ENCODE peak calls at places on chromosome 19, in four cellular contexts. Q, A, E and B are unnamed samples.

GRCh38 chr19:1807695-1808394 is 4.2 kb downstream of the ATP8B3 start:
- DNase-seq in A (no peak), E (no peak), Q (no peak), B (no peak)

GRCh38 chr19:35991731-35992450 is 3.1 kb upstream of the SDHAF1 start:
- DNase-seq in A (no peak), E (no peak), Q (no peak), B (no peak)

GRCh38 chr19:36604656-36605100 is 435 bp upstream of the ZNF382 start:
- DNase-seq in E (peak), A (no peak), Q (peak), B (peak)

GRCh38 chr19:49403404-49404187 is 15.5 kb downstream of the KASH5 start:
- DNase-seq in A (no peak), E (no peak), Q (no peak), B (no peak)

GRCh38 chr19:42850981-42851717 is 28.4 kb downstream of the PSG1 start:
- DNase-seq in E (no peak), Q (no peak), A (no peak), B (no peak)

GRCh38 chr19:35037716-35038622 is 3.6 kb upstream of the HPN start:
- DNase-seq in A (no peak), Q (peak), E (no peak), B (peak)

GRCh38 chr19:3370214-3370720 is 3.9 kb downstream of the NFIC start:
- DNase-seq in A (no peak), Q (no peak), E (no peak), B (no peak)

GRCh38 chr19:17061691-17062090 is 13.6 kb downstream of the HAUS8 start:
- DNase-seq in A (no peak), Q (no peak), E (no peak), B (no peak)

GRCh38 chr19:30391554-30392551 is 19.7 kb downstream of the ZNF536 start:
- DNase-seq in Q (no peak), A (no peak), E (no peak), B (no peak)

GRCh38 chr19:8367327-8368001 is 3.5 kb downstream of the ANGPTL4 start:
- DNase-seq in A (peak), Q (no peak), E (no peak), B (no peak)

GRCh38 chr19:13841339-13842293 is 35.3 kb upstream of the NANOS3 start:
- DNase-seq in A (no peak), Q (no peak), E (peak), B (no peak)

GRCh38 chr19:1251503-1252220 is 3.3 kb downstream of the MIDN start:
- DNase-seq in A (no peak), E (peak), Q (no peak), B (no peak)

GRCh38 chr19:4357095-4357797 is 13.9 kb downstream of the MPND start:
- DNase-seq in E (no peak), A (peak), Q (no peak), B (no peak)

GRCh38 chr19:35000647-35001501 is 751 bp downstream of the GRAMD1A start:
- DNase-seq in Q (no peak), A (peak), E (peak), B (no peak)

GRCh38 chr19:57506163-57506562 is 6.4 kb downstream of the ZNF773 start:
- DNase-seq in A (no peak), Q (no peak), E (no peak), B (no peak)

GRCh38 chr19:14479985-14480694 is 5.0 kb upstream of the PTGER1 start:
- DNase-seq in E (peak), Q (no peak), A (peak), B (peak)

GRCh38 chr19:15468675-15469512 is 4.5 kb upstream of the RASAL3 start:
- DNase-seq in Q (no peak), E (no peak), A (no peak), B (no peak)

GRCh38 chr19:42111384-42111783 is 20.9 kb downstream of the POU2F2 start:
- DNase-seq in A (no peak), Q (no peak), E (no peak), B (no peak)

GRCh38 chr19:30319876-30320275 is 52.3 kb upstream of the ZNF536 start:
- DNase-seq in A (no peak), Q (no peak), E (no peak), B (no peak)

GRCh38 chr19:38661996-38662395 is 14.5 kb downstream of the ACTN4 start:
- DNase-seq in Q (no peak), A (no peak), E (no peak), B (no peak)

GRCh38 chr19:36876993-36877938 is 26.6 kb downstream of the ZNF345 start:
- DNase-seq in A (no peak), E (no peak), Q (no peak), B (no peak)

GRCh38 chr19:36417752-36418286 is 625 bp downstream of the ZFP82 start:
- DNase-seq in E (no peak), Q (no peak), A (no peak), B (no peak)

GRCh38 chr19:632228-633067 is 889 bp downstream of the POLRMT start:
- DNase-seq in A (peak), E (peak), Q (no peak), B (peak)

GRCh38 chr19:4338441-4339350 is at the start of gene STAP2:
- DNase-seq in Q (no peak), E (no peak), A (no peak), B (no peak)

GRCh38 chr19:34482380-34483250 is 1.1 kb downstream of the WTIP start:
- DNase-seq in E (no peak), A (no peak), Q (no peak), B (no peak)

GRCh38 chr19:39858541-39858940 is 12.4 kb upstream of the FBL start:
- DNase-seq in E (no peak), A (peak), Q (no peak), B (no peak)

GRCh38 chr19:48991823-48992570 is 1.1 kb downstream of the GYS1 start:
- DNase-seq in Q (no peak), A (peak), E (no peak), B (peak)

GRCh38 chr19:12733369-12733896 is 1.1 kb downstream of the TRIR start:
- DNase-seq in E (no peak), Q (no peak), A (no peak), B (no peak)

GRCh38 chr19:39156230-39156890 is 30.8 kb downstream of the PAK4 start:
- DNase-seq in A (peak), E (no peak), Q (no peak), B (no peak)

GRCh38 chr19:15683411-15683810 is 10.5 kb downstream of the CYP4F12 start:
- DNase-seq in A (no peak), E (no peak), Q (no peak), B (no peak)

GRCh38 chr19:29062486-29063435 is 150.2 kb downstream of the UQCRFS1 start:
- DNase-seq in E (no peak), Q (no peak), A (no peak), B (no peak)

GRCh38 chr19:29054886-29055675 is 157.9 kb downstream of the UQCRFS1 start:
- DNase-seq in Q (no peak), A (no peak), E (no peak), B (no peak)

DNA sequence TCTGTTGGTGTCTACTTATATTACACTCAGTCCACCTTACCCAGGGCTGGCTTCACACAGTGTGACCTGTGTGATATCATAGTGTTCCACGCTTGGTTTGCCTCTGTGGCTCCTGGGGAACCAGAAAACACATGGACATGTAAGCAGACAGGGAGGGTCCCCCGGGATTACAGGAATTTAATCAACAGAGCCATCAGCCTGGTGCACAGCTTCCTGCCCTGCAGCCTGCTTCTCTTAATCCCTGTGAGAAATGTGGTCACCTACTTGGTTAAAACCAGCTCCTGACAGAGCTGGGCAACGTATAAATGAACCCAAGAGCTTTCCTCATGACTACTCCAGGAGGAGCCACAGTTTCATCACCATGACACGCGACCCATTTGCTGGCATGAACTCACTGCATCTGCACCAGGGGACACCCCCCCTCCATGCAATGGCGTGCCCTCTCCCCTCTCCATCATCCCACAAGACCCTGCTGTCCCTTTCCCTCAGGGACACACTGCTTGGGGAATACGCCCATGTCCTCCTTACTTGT is 152.1 kb downstream of the UQCRFS1 start:
- DNase-seq in Q (no peak), E (no peak), A (no peak), B (no peak)
- TF ChIP-seq SPI1 in Q (no peak), E (no peak), A (no peak), B (no peak)

DNA sequence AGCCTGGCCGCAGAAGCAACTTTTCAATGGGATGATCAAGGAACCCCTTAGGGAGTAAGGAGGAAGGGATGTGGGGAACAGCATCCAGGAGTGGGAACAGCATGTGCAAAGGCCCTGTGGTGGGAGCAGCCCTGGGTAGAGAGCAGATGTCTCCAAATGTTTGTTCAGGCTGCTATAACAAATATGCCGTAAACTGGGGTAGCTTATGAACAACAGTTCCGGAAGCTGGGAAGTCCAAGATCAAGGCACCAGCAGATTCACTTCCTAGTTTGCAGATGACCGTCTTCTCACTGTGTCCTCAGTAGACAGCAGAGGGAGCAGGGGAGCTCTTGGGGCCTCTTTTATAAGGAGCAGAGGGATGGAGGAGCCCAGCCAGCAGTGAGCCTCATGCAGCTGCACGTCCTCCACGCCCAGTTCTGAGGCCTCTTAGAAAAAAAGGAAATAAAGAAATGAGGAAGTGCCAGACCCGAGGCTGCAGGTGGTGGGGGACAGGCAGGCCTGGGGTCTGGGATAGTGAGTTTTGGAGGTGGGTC is 4.2 kb upstream of the LRRC25 start:
- DNase-seq in A (peak), E (peak), Q (no peak), B (no peak)
- TF ChIP-seq SPI1 in A (peak), E (peak), Q (peak), B (peak)

GRCh38 chr19:52331757-52332156 is 4.3 kb upstream of the ZNF610 start:
- DNase-seq in A (no peak), Q (no peak), E (no peak), B (no peak)
- TF ChIP-seq SPI1 in A (no peak), Q (no peak), E (no peak), B (no peak)

GRCh38 chr19:44683434-44684210 is 12.3 kb downstream of the CEACAM19 start:
- DNase-seq in A (no peak), Q (no peak), E (no peak), B (no peak)
- TF ChIP-seq SPI1 in A (no peak), Q (no peak), E (no peak), B (no peak)

GRCh38 chr19:45158503-45159026 is 2.2 kb downstream of the NKPD1 start:
- DNase-seq in Q (no peak), E (no peak), A (no peak), B (no peak)
- TF ChIP-seq SPI1 in Q (no peak), E (no peak), A (no peak), B (no peak)

GRCh38 chr19:47742636-47743035 is 2.7 kb upstream of the NOP53 start:
- DNase-seq in A (no peak), E (no peak), Q (no peak), B (no peak)
- TF ChIP-seq SPI1 in A (no peak), E (no peak), Q (no peak), B (no peak)

GRCh38 chr19:46586294-46586693 is 14.8 kb upstream of the CALM3 start:
- DNase-seq in E (no peak), A (no peak), Q (no peak), B (no peak)
- TF ChIP-seq SPI1 in E (peak), A (peak), Q (no peak), B (no peak)

GRCh38 chr19:10889880-10890279 is 18.5 kb downstream of the CARM1 start:
- DNase-seq in E (no peak), Q (no peak), A (no peak), B (no peak)

GRCh38 chr19:10885241-10886169 is 14.2 kb downstream of the CARM1 start:
- DNase-seq in Q (no peak), A (peak), E (no peak), B (no peak)

GRCh38 chr19:10891360-10892108 is 20.2 kb downstream of the CARM1 start:
- DNase-seq in E (no peak), Q (no peak), A (no peak), B (no peak)

GRCh38 chr19:10887616-10888367 is 16.4 kb downstream of the CARM1 start:
- DNase-seq in Q (no peak), A (no peak), E (no peak), B (no peak)

DNA sequence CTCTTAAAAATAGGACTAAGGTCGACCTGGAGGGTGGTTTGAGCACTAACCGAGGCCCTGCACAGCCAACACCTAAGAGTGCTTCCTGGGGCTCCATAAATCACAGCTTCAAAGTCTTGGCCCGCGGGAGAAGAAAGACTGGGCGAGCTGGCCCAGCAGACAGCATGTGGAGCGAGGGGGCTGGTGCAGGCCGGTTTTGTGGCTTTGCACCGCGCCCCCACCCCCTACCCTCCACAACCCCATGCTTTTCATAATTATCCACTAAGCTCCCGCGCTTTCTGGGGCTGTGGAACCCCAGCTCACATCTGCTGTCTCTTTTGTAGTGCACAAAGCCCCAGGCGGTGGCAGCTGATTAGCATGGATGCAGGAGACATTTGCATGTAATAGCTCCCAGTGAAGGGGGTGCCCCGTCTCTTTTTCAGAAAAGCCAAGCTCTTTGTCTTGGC is 17.1 kb downstream of the CARM1 start:
- DNase-seq in Q (no peak), E (no peak), A (no peak), B (peak)
- TF ChIP-seq SPI1 in Q (no peak), E (no peak), A (no peak), B (no peak)